ENCODE peak calls at places on chromosomes 2 and 18, in four cellular contexts. E, G, I and A are unnamed samples.

GRCh38 chr2:1855150-1855549 is 110.8 kb upstream of the PXDN start:
- DNase-seq in E (no peak), I (peak; percentile 31), G (no peak), A (no peak)

GRCh38 chr2:75466708-75467311 is 93.9 kb downstream of the EVA1A start:
- DNase-seq in G (no peak), I (peak; percentile 36), E (no peak), A (no peak)

GRCh38 chr18:22883189-22883588 is 49.9 kb upstream of the RBBP8 start:
- DNase-seq in G (no peak), E (no peak), I (no peak), A (no peak)

GRCh38 chr2:86044045-86044444 is 61.6 kb downstream of the POLR1A start:
- DNase-seq in G (no peak), E (no peak), I (no peak), A (no peak)

GRCh38 chr2:86577817-86578456 is 14.7 kb upstream of the CHMP3 start:
- DNase-seq in I (no peak), E (no peak), G (no peak), A (no peak)

GRCh38 chr2:120976501-120977307 is 241.0 kb downstream of the GLI2 start:
- DNase-seq in E (no peak), I (no peak), G (no peak), A (no peak)

GRCh38 chr2:235754381-235755207 is 260.8 kb downstream of the AGAP1 start:
- DNase-seq in G (no peak), E (no peak), I (no peak), A (no peak)

GRCh38 chr18:9701604-9702324 is 6.3 kb upstream of the RAB31 start:
- DNase-seq in E (no peak), I (no peak), G (no peak), A (no peak)

GRCh38 chr2:133380991-133381390 is 187.3 kb downstream of the NCKAP5 start:
- DNase-seq in G (no peak), I (no peak), E (no peak), A (no peak)

GRCh38 chr2:132891456-132891855 is 221.5 kb upstream of the LYPD1 start:
- DNase-seq in E (no peak), I (no peak), G (no peak), A (no peak)

GRCh38 chr2:240436626-240437180 is 1.2 kb downstream of the GPC1 start:
- DNase-seq in G (no peak), E (no peak), I (peak; percentile 49), A (no peak)

GRCh38 chr2:240437181-240437860 is 1.9 kb downstream of the GPC1 start:
- DNase-seq in G (no peak), I (no peak), E (no peak), A (no peak)

GRCh38 chr2:240438810-240439697 is 3.6 kb downstream of the GPC1 start:
- DNase-seq in E (no peak), G (no peak), I (no peak), A (no peak)

GRCh38 chr2:240439698-240440151 is 4.3 kb downstream of the GPC1 start:
- DNase-seq in G (no peak), I (no peak), E (no peak), A (no peak)

DNA sequence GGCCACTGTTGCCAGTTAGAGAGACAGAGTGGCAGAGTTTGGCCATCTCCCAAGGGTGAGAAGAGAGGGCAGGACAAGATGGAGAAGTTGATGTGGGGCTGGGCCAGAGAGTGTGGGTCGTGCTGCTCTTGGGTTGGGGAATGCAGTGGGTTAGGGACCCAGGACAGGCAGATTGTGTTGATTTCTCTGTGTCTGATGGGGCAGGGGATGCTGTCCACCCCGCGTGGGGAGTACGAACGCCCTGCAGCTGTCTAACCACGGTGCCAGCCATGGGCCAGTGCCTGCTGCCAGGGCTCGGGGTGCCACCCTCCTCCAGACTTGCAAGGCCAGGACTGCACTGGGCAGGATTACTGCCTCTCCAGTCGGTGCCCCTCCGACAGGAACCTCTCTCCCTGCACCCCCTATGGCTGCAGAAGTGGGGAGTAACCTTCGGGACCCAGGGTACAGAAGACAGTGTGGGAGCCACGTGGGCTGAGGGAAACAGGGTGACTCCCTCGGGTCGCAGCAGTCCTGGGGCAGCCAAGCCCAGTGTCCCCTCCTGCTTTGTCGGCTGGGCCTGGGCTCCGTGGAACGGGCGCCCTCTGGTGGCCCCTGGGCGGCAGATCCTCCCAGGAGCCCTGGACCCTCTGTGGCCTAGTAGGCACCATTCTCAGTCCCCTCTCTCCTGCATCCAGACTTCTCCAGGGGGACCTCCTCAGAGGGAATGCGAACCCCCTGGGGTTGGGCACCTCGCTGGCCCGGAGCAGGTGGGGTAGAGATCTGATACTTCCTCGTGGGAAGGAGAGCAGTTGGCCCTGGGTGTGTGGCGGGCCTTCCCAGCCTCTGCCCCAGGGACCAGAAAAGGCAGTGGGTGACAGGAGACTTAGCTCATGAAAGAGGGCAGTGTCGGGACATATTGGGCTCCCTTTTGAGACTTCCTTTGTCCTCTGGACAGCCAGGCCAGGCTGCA is 2.7 kb downstream of the GPC1 start:
- DNase-seq in G (no peak), E (no peak), I (peak; percentile 41), A (no peak)
- H3K4me3 ChIP-seq in G (peak overlapping the region; percentile 6), E (no peak overlapping the region), I (peak overlapping the region; percentile 77), A (peak overlapping the region; percentile 62)

GRCh38 chr2:237695201-237695780 is 67.9 kb downstream of the LRRFIP1 start:
- DNase-seq in G (peak; percentile 85), I (peak; percentile 96), E (no peak), A (peak; percentile 89)
- H3K4me3 ChIP-seq in G (no peak overlapping the region), I (no peak overlapping the region), E (no peak overlapping the region), A (no peak overlapping the region)

GRCh38 chr2:26033769-26034596 is at the start of gene RAB10:
- DNase-seq in G (peak; percentile 95), E (peak; percentile 98), I (peak; percentile 98), A (peak; percentile 96)
- H3K4me3 ChIP-seq in G (peak within 1 kb of the TSS; percentile 86), E (peak within 1 kb of the TSS; percentile 66), I (peak within 1 kb of the TSS; percentile 100), A (peak within 1 kb of the TSS; percentile 99)

GRCh38 chr2:158735822-158736580 is 59.1 kb upstream of the DAPL1 start:
- DNase-seq in I (no peak), E (no peak), G (no peak), A (no peak)
- H3K4me3 ChIP-seq in I (no peak overlapping the region), E (no peak overlapping the region), G (no peak overlapping the region), A (no peak overlapping the region)

GRCh38 chr18:2969695-2970094 is 43.2 kb downstream of the LPIN2 start:
- DNase-seq in G (no peak), E (no peak), I (no peak), A (no peak)
- H3K4me3 ChIP-seq in G (no peak overlapping the region), E (no peak overlapping the region), I (no peak overlapping the region), A (no peak overlapping the region)

GRCh38 chr2:184597571-184597980 is 753 bp upstream of the ZNF804A start:
- DNase-seq in E (no peak), G (no peak), I (peak; percentile 69), A (peak; percentile 27)

GRCh38 chr2:184599054-184599874 is 935 bp downstream of the ZNF804A start:
- DNase-seq in I (peak; percentile 48), E (no peak), G (no peak), A (peak; percentile 13)

GRCh38 chr2:184598313-184599053 is at the start of gene ZNF804A:
- DNase-seq in E (peak; percentile 21), G (no peak), I (peak; percentile 76), A (peak; percentile 31)

GRCh38 chr2:184597996-184598312 is 375 bp upstream of the ZNF804A start:
- DNase-seq in E (no peak), G (no peak), I (no peak), A (no peak)

GRCh38 chr2:184596819-184597411 is 1.4 kb upstream of the ZNF804A start:
- DNase-seq in I (peak; percentile 78), G (peak; percentile 28), E (no peak), A (peak; percentile 38)
- H3K4me3 ChIP-seq in I (peak overlapping the region; percentile 70), G (peak overlapping the region; percentile 77), E (no peak overlapping the region), A (peak overlapping the region; percentile 77)

GRCh38 chr2:234142530-234142929 is 92.0 kb downstream of the SPP2 start:
- DNase-seq in E (no peak), G (no peak), I (peak; percentile 72), A (no peak)
- H3K4me3 ChIP-seq in E (no peak overlapping the region), G (no peak overlapping the region), I (no peak overlapping the region), A (no peak overlapping the region)